ENCODE peak calls at places on chromosome 17, in nine cellular contexts. K, G, Q, T, R, D, A, F and U are unnamed samples.

GRCh38 chr17:82889496-82890338 is 49.9 kb upstream of the ZNF750 start:
- DNase-seq in G (peak; percentile 98), T (no peak), F (no peak), A (no peak), D (no peak), R (peak; percentile 84), Q (peak; percentile 92), K (no peak), U (no peak)

GRCh38 chr17:4886830-4887229 is 12.5 kb upstream of the C17orf107 start:
- DNase-seq in R (no peak), T (no peak), Q (no peak), A (no peak), F (no peak), D (no peak), G (no peak), K (no peak), U (no peak)

GRCh38 chr17:21458036-21458435 is 81.9 kb downstream of the KCNJ12 start:
- DNase-seq in F (no peak), K (peak; percentile 40), G (no peak), D (peak; percentile 88), R (no peak), A (peak; percentile 39), T (no peak), Q (no peak), U (no peak)

GRCh38 chr17:17587614-17588336 is 3.7 kb downstream of the PEMT start:
- DNase-seq in R (no peak), T (no peak), D (no peak), K (no peak), F (no peak), A (peak; percentile 64), G (no peak), Q (no peak), U (no peak)

GRCh38 chr17:42040818-42041217 is 9.6 kb downstream of the C17orf113 start:
- DNase-seq in T (no peak), K (no peak), F (no peak), R (no peak), Q (no peak), D (no peak), G (no peak), A (no peak), U (no peak)

GRCh38 chr17:57366558-57367351 is 110.4 kb downstream of the MSI2 start:
- DNase-seq in A (peak; percentile 52), R (no peak), G (peak; percentile 23), K (no peak), Q (peak; percentile 75), D (no peak), F (peak; percentile 56), T (no peak), U (no peak)

GRCh38 chr17:21164226-21165019 is 37.7 kb downstream of the DHRS7B start:
- DNase-seq in G (no peak), T (no peak), A (no peak), D (no peak), F (no peak), Q (no peak), K (no peak), R (no peak), U (no peak)

GRCh38 chr17:36525113-36525512 is 9.6 kb downstream of the MYO19 start:
- DNase-seq in F (no peak), Q (no peak), K (no peak), D (no peak), R (no peak), T (no peak), A (no peak), G (peak; percentile 14), U (no peak)

GRCh38 chr17:68539536-68540469 is 27.6 kb downstream of the PRKAR1A start:
- DNase-seq in F (no peak), A (no peak), G (peak; percentile 19), R (peak; percentile 74), Q (peak; percentile 24), T (no peak), K (peak; percentile 24), D (peak; percentile 58), U (no peak)

DNA sequence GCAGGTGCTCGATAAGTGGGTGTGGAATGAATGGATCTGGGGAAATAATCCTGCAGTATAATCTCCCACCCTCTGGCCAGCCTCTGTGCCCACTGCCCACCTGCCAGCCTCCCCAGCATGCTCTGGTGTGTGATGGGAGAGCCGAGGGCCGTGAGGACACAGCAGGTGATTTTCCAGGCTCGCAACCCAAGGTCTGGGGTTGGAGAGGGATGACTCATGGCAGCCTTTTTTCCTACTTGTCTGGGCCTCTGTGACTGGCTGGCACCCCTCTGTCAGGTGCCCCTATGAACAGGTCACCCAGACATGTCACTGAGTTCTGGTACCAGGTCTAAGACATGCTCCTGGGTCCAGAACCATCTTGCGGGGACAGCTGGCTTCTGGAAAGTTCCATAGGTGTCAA is 385.7 kb upstream of the TNRC6C start:
- DNase-seq in G (no peak), Q (no peak), F (no peak), K (no peak), R (no peak), T (no peak), A (no peak), D (peak; percentile 31), U (no peak)
- TF ChIP-seq CTCF in G (no peak), Q (no peak), F (no peak), K (no peak), R (no peak), T (no peak), A (no peak), D (no peak), U (no peak)

GRCh38 chr17:29007456-29008455 is 1.9 kb upstream of the SEZ6 start:
- DNase-seq in G (peak; percentile 67), T (no peak), D (no peak), F (no peak), Q (no peak), K (no peak), A (no peak), R (no peak), U (no peak)

GRCh38 chr17:29012535-29012934 is 6.7 kb upstream of the SEZ6 start:
- DNase-seq in G (no peak), K (no peak), D (no peak), R (no peak), A (no peak), T (no peak), F (no peak), Q (no peak), U (no peak)

GRCh38 chr17:29010129-29010528 is 4.3 kb upstream of the SEZ6 start:
- DNase-seq in D (no peak), F (no peak), G (no peak), R (no peak), K (no peak), A (no peak), Q (no peak), T (no peak), U (no peak)

GRCh38 chr17:29008591-29008990 is 2.8 kb upstream of the SEZ6 start:
- DNase-seq in T (no peak), G (no peak), F (no peak), Q (peak; percentile 14), A (no peak), D (no peak), K (no peak), R (no peak), U (no peak)

DNA sequence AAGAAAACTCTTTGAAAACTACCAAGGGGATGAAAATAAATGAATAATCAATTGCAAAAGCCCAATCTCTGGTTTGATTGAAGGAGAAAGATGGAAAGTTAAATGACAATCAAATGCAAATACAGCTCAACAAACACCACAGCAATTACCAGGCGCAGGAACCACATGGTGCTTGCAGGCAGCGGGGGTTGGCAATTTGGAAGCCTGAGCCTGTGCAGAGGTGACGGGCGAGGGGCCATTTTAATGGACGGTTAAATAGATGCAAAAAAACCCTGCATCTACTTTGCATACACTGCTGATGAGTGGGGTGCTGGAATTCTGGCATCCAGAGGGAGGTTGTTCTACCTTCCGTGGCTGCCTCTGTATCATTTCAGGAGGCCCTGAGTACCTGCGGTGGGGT is 4.8 kb upstream of the SEZ6 start:
- DNase-seq in R (no peak), D (no peak), F (no peak), A (no peak), Q (no peak), T (no peak), K (no peak), G (no peak), U (no peak)
- H3K27me3 ChIP-seq in R (peaks cover 7% of the 10 kb centered on the region), D (no peaks in the 10 kb centered on the region), F (peaks cover 27% of the 10 kb centered on the region), A (peaks cover 3% of the 10 kb centered on the region), Q (peaks cover 10% of the 10 kb centered on the region), T (no peaks in the 10 kb centered on the region), K (peaks cover 13% of the 10 kb centered on the region), G (peaks cover 19% of the 10 kb centered on the region), U (no peaks in the 10 kb centered on the region)

DNA sequence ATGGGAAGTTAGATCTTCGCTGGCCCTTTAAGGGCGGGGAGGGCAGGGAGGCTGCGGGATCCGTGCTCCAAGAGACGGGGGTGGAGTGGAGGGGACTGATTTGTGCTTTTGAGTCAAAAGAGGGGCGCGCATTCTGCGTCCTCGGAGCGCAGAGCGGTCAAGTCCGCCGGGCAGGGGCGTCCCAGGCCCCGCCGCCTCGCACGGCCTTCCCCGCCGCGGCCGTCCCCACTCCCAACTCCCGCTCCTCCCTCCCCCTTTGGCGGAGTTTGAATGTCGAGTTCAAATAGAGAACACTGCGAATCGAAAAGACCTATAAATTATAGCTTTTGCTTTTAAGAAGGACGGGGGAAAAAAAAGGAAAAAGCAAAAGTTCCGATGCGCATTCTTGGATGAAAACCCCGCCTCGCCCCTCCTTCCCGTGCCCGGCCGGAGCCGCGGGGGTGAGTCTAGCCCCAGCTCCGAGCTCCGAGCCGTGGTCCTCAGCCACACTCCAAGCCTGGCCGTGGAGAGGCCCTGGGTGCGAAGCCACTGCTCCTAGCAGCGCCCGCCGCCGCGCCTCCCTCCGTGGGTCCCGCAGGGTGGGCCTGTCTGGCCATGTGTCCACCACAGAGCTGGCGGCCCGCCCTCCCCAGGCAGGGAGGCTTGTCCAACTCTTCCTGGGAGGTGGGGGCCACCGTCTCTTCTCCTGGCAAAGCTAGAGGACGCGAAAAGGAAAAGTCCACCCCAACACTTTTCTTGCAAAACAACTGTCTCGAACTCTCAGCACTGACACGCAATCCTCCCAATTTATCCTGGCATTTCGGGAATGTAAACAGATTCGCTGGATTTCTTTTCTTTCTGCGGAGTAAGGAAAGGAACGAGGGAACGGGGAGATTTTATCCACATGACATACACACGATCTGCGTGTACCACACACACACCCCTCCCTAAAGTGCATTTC is 3.6 kb downstream of the CBX8 start:
- DNase-seq in R (no peak), A (no peak), Q (no peak), D (no peak), T (no peak), K (peak; percentile 68), G (no peak), F (no peak), U (peak; percentile 81)
- H3K4me1 ChIP-seq in R (no peaks in the 10 kb centered on the region), A (peaks cover 21% of the 10 kb centered on the region), Q (peaks cover 61% of the 10 kb centered on the region), D (peaks cover 6% of the 10 kb centered on the region), T (peaks cover 21% of the 10 kb centered on the region), K (peaks cover 47% of the 10 kb centered on the region), G (peaks cover 20% of the 10 kb centered on the region), F (peaks cover 44% of the 10 kb centered on the region), U (peaks cover 14% of the 10 kb centered on the region)

GRCh38 chr17:81480140-81480917 is 32.3 kb downstream of the ACTG1 start:
- DNase-seq in K (no peak), G (peak; percentile 45), Q (no peak), D (no peak), A (peak; percentile 89), F (no peak), T (no peak), R (no peak), U (no peak)
- TF ChIP-seq CTCF in K (no peak), G (no peak), Q (no peak), D (no peak), A (no peak), F (no peak), T (no peak), R (no peak), U (no peak)

GRCh38 chr17:61421460-61421859 is 21.8 kb downstream of the TBX2 start:
- DNase-seq in R (no peak), D (no peak), G (no peak), Q (no peak), K (no peak), F (no peak), A (no peak), T (no peak), U (no peak)
- H3K27me3 ChIP-seq in R (peaks cover 4% of the 10 kb centered on the region), D (peaks cover under 1% of the 10 kb centered on the region), G (no peaks in the 10 kb centered on the region), Q (no peaks in the 10 kb centered on the region), K (peaks cover 46% of the 10 kb centered on the region), F (peaks cover 38% of the 10 kb centered on the region), A (peaks cover 42% of the 10 kb centered on the region), T (no peaks in the 10 kb centered on the region), U (no peaks in the 10 kb centered on the region)